ENCODE peak calls at places on chromosome 3, in eight cellular contexts. E is HFFc6, P is OCI-LY7, Y is PC-9, R is AG10803, V is psoas muscle, S is astrocyte of the cerebellum, O is fibroblast of lung. D is an unnamed sample.

GRCh38 chr3:148948913-148949657 is 42.3 kb upstream of the GYG1 start:
- DNase-seq in E (no peak), Y (no peak), R (no peak), V (no peak), S (no peak), O (no peak), P (no peak), D (no peak)

GRCh38 chr3:44762170-44762677 is 630 bp downstream of the KIF15 start:
- DNase-seq in E (peak; percentile 4), O (peak; percentile 14), S (no peak), R (peak; percentile 1), P (peak; percentile 18), V (no peak), Y (no peak), D (no peak)

GRCh38 chr3:63896332-63897034 is 15.7 kb downstream of the SCAANT1 start:
- DNase-seq in E (no peak), S (no peak), O (no peak), Y (no peak), V (no peak), R (peak; percentile 34), P (no peak), D (no peak)

GRCh38 chr3:187616307-187616939 is 53.8 kb downstream of the SST start:
- DNase-seq in R (peak; percentile 75), S (peak; percentile 19), E (peak; percentile 57), V (peak; percentile 51), P (peak; percentile 59), Y (peak; percentile 16), O (peak; percentile 62), D (peak; percentile 22)

GRCh38 chr3:72015463-72015862 is 230.5 kb upstream of the PROK2 start:
- DNase-seq in R (no peak), P (no peak), V (no peak), Y (no peak), S (no peak), O (no peak), E (no peak), D (no peak)

GRCh38 chr3:187107989-187108388 is 31.3 kb downstream of the RPL39L start:
- DNase-seq in E (no peak), V (no peak), P (no peak), O (no peak), Y (no peak), S (no peak), R (no peak), D (no peak)

GRCh38 chr3:197516517-197516889 is 39.3 kb downstream of the BDH1 start:
- DNase-seq in Y (peak; percentile 91), P (no peak), R (peak; percentile 84), S (peak; percentile 78), O (peak; percentile 74), V (no peak), E (peak; percentile 83), D (peak; percentile 23)

GRCh38 chr3:122944671-122945151 is 82.9 kb downstream of the SEMA5B start:
- DNase-seq in V (no peak), S (no peak), E (peak; percentile 4), P (no peak), R (peak; percentile 60), O (no peak), Y (no peak), D (no peak)

GRCh38 chr3:97691354-97691753 is 73.2 kb upstream of the ARL6 start:
- DNase-seq in R (no peak), V (no peak), P (no peak), S (no peak), E (no peak), O (no peak), Y (no peak), D (no peak)

GRCh38 chr3:171862392-171862791 is 19.2 kb downstream of the TMEM212 start:
- DNase-seq in O (no peak), V (no peak), R (no peak), Y (no peak), S (no peak), P (no peak), E (no peak), D (no peak)

GRCh38 chr3:14957933-14958332 is 10.6 kb downstream of the NR2C2 start:
- DNase-seq in Y (no peak), S (no peak), V (no peak), O (no peak), R (peak; percentile 1), E (no peak), P (peak; percentile 20), D (no peak)

GRCh38 chr3:119703900-119704531 is 1.2 kb downstream of the CFAP91 start:
- DNase-seq in P (no peak), R (no peak), O (no peak), Y (no peak), V (no peak), E (no peak), S (no peak), D (no peak)

GRCh38 chr3:139522421-139522820 is 17.1 kb downstream of the RBP1 start:
- DNase-seq in Y (no peak), V (no peak), R (no peak), O (no peak), E (no peak), P (no peak), S (no peak), D (no peak)

GRCh38 chr3:21390856-21391255 is 360.2 kb downstream of the ZNF385D start:
- DNase-seq in R (peak; percentile 83), O (no peak), S (peak; percentile 49), E (peak; percentile 70), Y (no peak), P (no peak), V (no peak), D (no peak)

GRCh38 chr3:112013058-112013783 is 14.5 kb downstream of the TAGLN3 start:
- DNase-seq in R (peak; percentile 71), S (peak; percentile 54), O (peak; percentile 84), P (peak; percentile 58), Y (peak; percentile 64), V (peak; percentile 79), E (peak; percentile 70), D (peak; percentile 41)

GRCh38 chr3:138338816-138339215 is 9.2 kb upstream of the NME9 start:
- DNase-seq in S (no peak), Y (no peak), O (no peak), R (peak; percentile 81), E (no peak), P (no peak), V (peak; percentile 72), D (no peak)

GRCh38 chr3:122415104-122415744 is 638 bp downstream of the WDR5B start:
- DNase-seq in P (peak; percentile 77), S (peak; percentile 13), V (peak; percentile 62), Y (peak; percentile 64), E (peak; percentile 57), R (peak; percentile 34), O (peak; percentile 36), D (no peak)

GRCh38 chr3:50611464-50612233 is at the start of gene CISH:
- DNase-seq in S (peak; percentile 59), E (peak; percentile 88), R (peak; percentile 87), P (peak; percentile 78), O (peak; percentile 96), Y (peak; percentile 91), V (peak; percentile 98), D (peak; percentile 85)
- TF ChIP-seq CTCF in S (peak; percentile 66), E (peak; percentile 73), R (peak; percentile 40), P (peak; percentile 72), O (peak; percentile 47), Y (no peak), V (peak; percentile 27), D (peak; percentile 47)

GRCh38 chr3:85821130-85821756 is 862.5 kb downstream of the CADM2 start:
- DNase-seq in E (no peak), V (no peak), S (peak; percentile 12), P (peak; percentile 49), Y (peak; percentile 32), R (no peak), O (peak; percentile 21), D (no peak)
- TF ChIP-seq CTCF in E (peak; percentile 41), V (no peak), S (peak; percentile 66), P (peak; percentile 83), Y (peak; percentile 73), R (no peak), O (peak; percentile 53), D (no peak)

DNA sequence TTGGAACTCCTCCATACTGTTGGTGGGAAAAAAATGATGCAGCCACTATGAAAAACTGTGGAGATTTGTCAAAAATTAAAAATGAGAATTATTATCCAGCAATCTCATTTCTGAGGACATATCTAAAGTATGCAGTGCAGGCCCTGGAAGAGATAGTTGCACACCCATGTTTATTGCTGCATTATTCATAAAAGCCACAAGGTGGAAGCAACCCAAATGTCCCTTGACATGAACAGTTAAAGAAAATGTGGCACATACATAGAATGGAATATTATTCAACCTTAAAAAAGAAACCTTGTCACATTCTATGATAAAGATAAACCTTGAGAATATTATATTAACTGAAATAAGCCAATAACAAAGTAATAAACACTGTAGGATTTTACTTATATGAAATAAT is 80.9 kb upstream of the ARHGEF26 start:
- DNase-seq in O (peak; percentile 23), Y (no peak), R (peak; percentile 15), P (peak; percentile 21), S (no peak), E (no peak), V (no peak), D (no peak)
- TF ChIP-seq CTCF in O (peak; percentile 39), Y (peak; percentile 70), R (peak; percentile 51), P (peak; percentile 74), S (peak; percentile 20), E (peak; percentile 34), V (no peak), D (peak; percentile 34)

GRCh38 chr3:83877909-83878308 is 1080.9 kb upstream of the CADM2 start:
- DNase-seq in Y (no peak), V (no peak), R (no peak), O (peak; percentile 15), P (no peak), S (no peak), E (no peak), D (no peak)

GRCh38 chr3:83882701-83883100 is 1076.1 kb upstream of the CADM2 start:
- DNase-seq in R (no peak), S (no peak), O (no peak), V (no peak), P (no peak), E (no peak), Y (no peak), D (no peak)
- TF ChIP-seq CTCF in R (no peak), S (no peak), O (no peak), V (no peak), P (no peak), E (no peak), Y (no peak), D (no peak)

DNA sequence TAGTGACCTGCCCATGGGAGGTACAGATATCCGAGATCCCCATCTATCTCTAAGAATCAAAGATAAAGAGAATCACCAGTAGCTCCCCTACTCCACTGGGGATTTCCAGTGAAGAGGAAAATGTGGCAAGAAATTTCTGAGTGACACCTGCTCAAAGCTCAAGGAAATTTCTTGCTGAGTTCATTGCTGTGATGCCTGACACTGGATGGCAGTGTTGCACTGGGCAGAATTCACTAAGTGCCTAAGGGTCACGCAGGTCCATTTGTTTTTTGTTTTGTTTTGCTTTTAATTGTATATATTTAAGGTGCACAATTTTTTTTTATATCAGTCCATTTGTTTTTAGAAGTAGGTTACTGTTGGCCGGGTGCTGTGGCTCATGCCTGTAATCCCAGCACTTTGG is 109.5 kb upstream of the KCNAB1 start:
- DNase-seq in P (no peak), V (no peak), S (no peak), R (peak; percentile 1), Y (peak; percentile 25), O (no peak), E (no peak), D (no peak)
- TF ChIP-seq CTCF in P (peak; percentile 49), V (peak; percentile 10), S (no peak), R (peak; percentile 39), Y (peak; percentile 67), O (no peak), E (peak; percentile 40), D (peak; percentile 23)

GRCh38 chr3:32968367-32969087 is 17.1 kb downstream of the CCR4 start:
- DNase-seq in S (no peak), E (no peak), O (no peak), P (no peak), V (no peak), R (no peak), Y (no peak), D (no peak)
- TF ChIP-seq CTCF in S (no peak), E (peak; percentile 43), O (no peak), P (no peak), V (no peak), R (no peak), Y (no peak), D (no peak)

GRCh38 chr3:110495201-110495927 is 576.3 kb upstream of the NECTIN3 start:
- DNase-seq in S (no peak), O (no peak), P (no peak), R (no peak), E (no peak), V (no peak), Y (peak; percentile 60), D (no peak)
- TF ChIP-seq CTCF in S (no peak), O (no peak), P (no peak), R (no peak), E (no peak), V (no peak), Y (no peak), D (no peak)